ENCODE peak calls at places on chromosomes 1 and 21, in eight cellular contexts. G, F, L, B, A, Y, S and H are unnamed samples.

GRCh38 chr1:228073061-228073869 is 9.2 kb upstream of the ARF1 start:
- DNase-seq in G (no peak), F (no peak), L (no peak), B (peak), A (no peak), Y (peak), S (no peak), H (no peak)

GRCh38 chr1:206021796-206022365 is 1.8 kb downstream of the CTSE start:
- DNase-seq in G (no peak), F (peak), L (peak), B (no peak), A (no peak), Y (no peak), S (peak), H (peak)

GRCh38 chr21:33541105-33541711 is 709 bp downstream of the GART start:
- DNase-seq in G (no peak), F (peak), L (peak), B (no peak), A (no peak), Y (no peak), S (no peak), H (no peak)

GRCh38 chr1:186212574-186213224 is 162.4 kb downstream of the TPR start:
- DNase-seq in G (peak), F (peak), L (peak), B (no peak), A (no peak), Y (no peak), S (peak), H (peak)

GRCh38 chr1:198890531-198890930 is 251.7 kb downstream of the PTPRC start:
- DNase-seq in G (no peak), F (peak), L (peak), B (no peak), A (no peak), Y (no peak), S (peak), H (no peak)

GRCh38 chr21:37871121-37871862 is 45.0 kb downstream of the KCNJ6 start:
- DNase-seq in G (no peak), F (peak), L (peak), B (no peak), A (no peak), Y (no peak), S (peak), H (peak)

GRCh38 chr1:67684526-67685066 is 405 bp upstream of the GADD45A start:
- DNase-seq in G (no peak), F (no peak), L (no peak), B (no peak), A (no peak), Y (no peak), S (no peak), H (no peak)

GRCh38 chr1:151820940-151821339 is 10.7 kb downstream of the RORC start:
- DNase-seq in G (no peak), F (no peak), L (no peak), B (peak), A (no peak), Y (peak), S (no peak), H (no peak)

GRCh38 chr1:61477301-61477700 is 247.6 kb downstream of the TM2D1 start:
- DNase-seq in G (no peak), F (no peak), L (no peak), B (no peak), A (no peak), Y (no peak), S (no peak), H (no peak)

GRCh38 chr1:2214541-2215241 is 13.4 kb upstream of the SKI start:
- DNase-seq in G (no peak), F (no peak), L (no peak), B (peak), A (peak), Y (no peak), S (no peak), H (no peak)

GRCh38 chr1:1118893-1119220 is 3.0 kb upstream of the C1orf159 start:
- DNase-seq in G (no peak), F (no peak), L (no peak), B (peak), A (peak), Y (no peak), S (no peak), H (no peak)

GRCh38 chr21:46081022-46081861 is 16.7 kb upstream of the COL6A2 start:
- DNase-seq in G (peak), F (no peak), L (peak), B (peak), A (peak), Y (peak), S (no peak), H (no peak)

DNA sequence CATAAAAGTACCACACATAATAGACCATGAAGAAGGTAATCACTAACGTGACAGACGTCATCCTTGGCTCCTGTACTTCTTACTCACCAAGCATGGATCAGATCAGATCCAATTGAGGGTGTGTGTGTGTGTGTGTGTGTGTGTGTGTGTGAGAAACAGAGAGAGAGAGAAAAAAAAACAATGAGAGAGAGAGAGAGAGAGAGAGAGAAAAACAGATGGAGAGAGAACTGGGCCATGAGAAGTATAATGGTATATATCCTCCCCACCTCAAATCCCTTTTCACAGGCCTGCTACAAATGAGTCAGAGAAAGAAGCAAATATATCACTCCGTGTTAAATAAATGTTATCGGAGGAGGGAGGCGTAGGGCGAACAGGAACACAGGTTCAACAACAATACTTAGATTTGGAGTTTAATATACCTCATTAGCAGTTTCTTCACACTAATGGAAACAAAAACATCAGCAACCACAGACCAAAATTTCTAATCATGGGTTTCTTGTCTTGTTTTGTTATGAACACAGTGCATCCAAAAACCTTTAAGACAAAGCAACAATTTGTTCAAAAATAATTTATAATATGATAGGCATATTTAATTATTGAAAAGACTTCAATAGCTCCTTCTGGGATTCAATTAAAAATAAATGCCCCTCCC is 45.3 kb downstream of the TIAM1 start:
- DNase-seq in G (no peak), F (no peak), L (no peak), B (no peak), A (no peak), Y (no peak), S (no peak), H (peak)
- TF ChIP-seq CTCF in G (no peak), F (no peak), L (no peak), B (no peak), A (no peak), Y (no peak), S (no peak), H (no peak)

DNA sequence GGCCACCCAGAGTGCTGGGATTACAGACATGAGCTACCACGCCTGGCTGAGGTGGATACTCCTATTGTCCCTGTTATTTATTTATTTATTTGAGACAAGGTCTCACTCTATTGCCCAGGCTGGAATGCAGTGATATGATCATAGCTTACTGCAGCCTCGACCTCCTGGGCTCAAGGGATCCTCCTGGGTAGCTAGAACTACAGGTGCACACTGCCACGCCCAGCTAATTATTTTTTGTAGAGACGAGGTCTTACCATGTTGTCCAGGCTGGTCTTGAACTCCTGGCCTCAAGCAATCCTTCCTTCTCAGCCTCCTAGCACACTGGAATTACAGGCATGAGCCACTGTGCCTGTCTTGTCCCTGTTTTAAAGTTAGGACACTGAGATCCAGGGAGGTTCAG is 5.2 kb downstream of the LDLRAP1 start:
- DNase-seq in G (no peak), F (no peak), L (no peak), B (no peak), A (no peak), Y (no peak), S (no peak), H (no peak)
- H3K27ac ChIP-seq in G (peak), F (peak), L (no peak), B (no peak), A (peak), Y (peak), S (no peak), H (no peak)

GRCh38 chr1:156456625-156457465 is 43.7 kb downstream of the MEF2D start:
- DNase-seq in G (peak), F (peak), L (peak), B (peak), A (peak), Y (peak), S (peak), H (peak)
- TF ChIP-seq CTCF in G (peak), F (no peak), L (no peak), B (no peak), A (no peak), Y (no peak), S (no peak), H (no peak)

GRCh38 chr1:160494620-160495019 is 28.4 kb downstream of the SLAMF6 start:
- DNase-seq in G (no peak), F (peak), L (peak), B (no peak), A (no peak), Y (peak), S (no peak), H (no peak)
- H3K27ac ChIP-seq in G (no peak), F (no peak), L (no peak), B (no peak), A (no peak), Y (no peak), S (no peak), H (no peak)

GRCh38 chr1:8460784-8461183 is 142.9 kb downstream of the SLC45A1 start:
- DNase-seq in G (no peak), F (no peak), L (no peak), B (no peak), A (no peak), Y (no peak), S (no peak), H (no peak)

GRCh38 chr1:8461341-8462110 is 143.6 kb downstream of the SLC45A1 start:
- DNase-seq in G (no peak), F (no peak), L (no peak), B (no peak), A (no peak), Y (no peak), S (no peak), H (no peak)

GRCh38 chr1:8457771-8458409 is 140.0 kb downstream of the SLC45A1 start:
- DNase-seq in G (no peak), F (no peak), L (no peak), B (no peak), A (no peak), Y (no peak), S (no peak), H (no peak)

GRCh38 chr1:8458607-8459006 is 140.7 kb downstream of the SLC45A1 start:
- DNase-seq in G (no peak), F (no peak), L (no peak), B (no peak), A (no peak), Y (no peak), S (no peak), H (no peak)

GRCh38 chr1:8460132-8460544 is 142.2 kb downstream of the SLC45A1 start:
- DNase-seq in G (no peak), F (no peak), L (no peak), B (no peak), A (no peak), Y (no peak), S (no peak), H (no peak)
- TF ChIP-seq CTCF in G (no peak), F (no peak), L (no peak), B (no peak), A (no peak), Y (no peak), S (peak), H (no peak)